ENCODE peak calls at places on chromosomes 13 and 19, in four cellular contexts. F, Y, R and Z are unnamed samples. For H3F3A, the result is how much of the 10 kb centered on the place peaks cover.

GRCh38 chr13:38641164-38641948 is 45.5 kb upstream of the FREM2 start:
- DNase-seq in F (peak), R (peak), Y (no peak), Z (no peak)

GRCh38 chr13:20782116-20782708 is 8.5 kb upstream of the EEF1AKMT1 start:
- DNase-seq in F (no peak), R (no peak), Y (no peak), Z (no peak)

GRCh38 chr19:39038098-39038497 is 5.7 kb upstream of the FBXO27 start:
- DNase-seq in R (peak), F (peak), Y (peak), Z (peak)

GRCh38 chr13:37319041-37319443 is 213.6 kb upstream of the CSNK1A1L start:
- DNase-seq in R (no peak), F (no peak), Y (no peak), Z (no peak)

GRCh38 chr19:1018393-1018792 is 2.5 kb downstream of the TMEM259 start:
- DNase-seq in R (no peak), Y (no peak), F (no peak), Z (no peak)

GRCh38 chr19:2251577-2252480 is 2.7 kb downstream of the AMH start:
- DNase-seq in F (no peak), Y (no peak), R (peak), Z (no peak)

GRCh38 chr13:31053098-31053497 is 108.6 kb downstream of the HSPH1 start:
- DNase-seq in Y (no peak), F (peak), R (peak), Z (peak)

GRCh38 chr13:27662738-27663470 is 41.2 kb downstream of the POLR1D start:
- DNase-seq in R (no peak), Y (no peak), F (no peak), Z (no peak)

GRCh38 chr19:45403781-45404556 is 900 bp downstream of the PPP1R13L start:
- DNase-seq in F (peak), R (peak), Y (peak), Z (peak)

GRCh38 chr19:52898101-52898500 is 666 bp upstream of the ZNF320 start:
- DNase-seq in R (peak), Y (peak), F (no peak), Z (no peak)

GRCh38 chr19:10719466-10719961 is 1.6 kb downstream of the DNM2 start:
- DNase-seq in R (peak), F (no peak), Y (no peak), Z (no peak)

GRCh38 chr19:15640294-15640903 is at the start of gene CYP4F3:
- DNase-seq in Y (no peak), F (peak), R (peak), Z (peak)

GRCh38 chr13:30354481-30355404 is 47.4 kb upstream of the KATNAL1 start:
- DNase-seq in Y (no peak), F (no peak), R (no peak), Z (no peak)

GRCh38 chr13:110107568-110108347 is 199.2 kb downstream of the COL4A1 start:
- DNase-seq in Y (peak), F (no peak), R (no peak), Z (no peak)

GRCh38 chr19:6423499-6424189 is 967 bp downstream of the KHSRP start:
- DNase-seq in R (peak), Y (peak), F (peak), Z (no peak)

GRCh38 chr13:95298169-95298940 is 2.9 kb downstream of the ABCC4 start:
- DNase-seq in Y (no peak), F (no peak), R (no peak), Z (no peak)

GRCh38 chr13:45333251-45333972 is 7.6 kb downstream of the TPT1 start:
- DNase-seq in R (no peak), Y (no peak), F (peak), Z (no peak)

GRCh38 chr13:45333973-45334922 is 6.7 kb downstream of the TPT1 start:
- DNase-seq in Y (no peak), R (peak), F (peak), Z (no peak)

GRCh38 chr13:45337395-45337794 is 3.6 kb downstream of the TPT1 start:
- DNase-seq in Y (no peak), F (no peak), R (no peak), Z (no peak)

GRCh38 chr13:45336025-45336800 is 4.8 kb downstream of the TPT1 start:
- DNase-seq in F (no peak), R (no peak), Y (no peak), Z (no peak)

DNA sequence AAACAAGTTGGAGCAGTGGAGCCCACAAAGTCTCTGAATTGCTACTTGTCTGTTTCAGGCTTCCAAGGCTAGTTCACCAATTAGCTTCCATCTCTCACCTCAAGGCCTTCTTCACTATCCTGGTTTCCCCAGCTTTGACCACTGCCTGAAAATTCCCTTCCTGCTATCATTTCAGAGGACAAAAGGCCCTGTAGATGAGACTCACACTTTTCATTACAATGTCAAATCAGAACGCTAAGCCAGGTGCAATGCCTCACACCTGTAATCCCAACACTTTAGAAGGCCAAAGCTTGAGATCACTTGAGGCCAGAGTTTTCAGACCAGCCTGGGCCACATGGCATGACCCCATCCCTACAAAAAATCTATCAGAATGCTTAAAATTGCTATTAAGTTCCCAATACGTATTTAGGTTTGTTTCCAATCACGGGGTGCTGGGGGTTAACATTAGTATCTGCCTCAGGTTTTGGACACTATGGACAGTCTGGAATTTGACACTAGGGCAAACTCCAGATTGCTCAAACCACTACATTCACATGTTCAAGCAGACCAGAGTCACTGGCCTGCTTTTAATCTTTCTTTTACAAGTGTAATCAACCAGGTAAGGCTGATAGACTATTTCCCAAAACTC is 5.5 kb downstream of the TPT1 start:
- DNase-seq in Y (no peak), R (no peak), F (no peak), Z (no peak)
- H3F3A ChIP-seq in Y (half or more), R (half or more), F (under half), Z (half or more)

DNA sequence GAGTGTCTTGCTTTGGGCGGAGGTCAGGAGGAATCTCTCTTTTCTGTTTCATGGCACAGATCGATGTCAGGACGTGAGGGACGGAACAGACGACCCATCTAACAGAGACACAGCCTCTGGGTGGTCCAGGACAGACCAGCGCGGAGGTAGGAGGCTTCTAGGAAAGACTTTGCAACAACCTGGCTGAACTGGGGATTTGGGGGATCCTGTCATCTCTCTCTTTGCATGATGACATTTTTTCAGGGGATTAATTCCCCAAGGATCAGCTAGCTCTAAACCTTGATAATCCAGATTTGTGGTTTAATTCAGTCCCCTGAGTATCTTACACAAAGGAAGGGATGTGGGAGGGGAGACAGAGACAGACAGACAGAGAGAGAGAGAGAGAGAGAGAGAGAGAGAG is 14.4 kb downstream of the CABP5 start:
- DNase-seq in R (no peak), F (no peak), Y (no peak), Z (no peak)
- H3F3A ChIP-seq in R (under half), F (under half), Y (under half), Z (under half)

GRCh38 chr13:97422118-97423054 is 11.6 kb upstream of the RAP2A start:
- DNase-seq in F (no peak), Y (no peak), R (no peak), Z (no peak)
- H3F3A ChIP-seq in F (under half), Y (under half), R (under half), Z (under half)

GRCh38 chr13:102974574-102975195 is 91.5 kb downstream of the SLC10A2 start:
- DNase-seq in Y (no peak), F (peak), R (no peak), Z (no peak)
- H3F3A ChIP-seq in Y (under half), F (under half), R (under half), Z (under half)

GRCh38 chr19:49327878-49328544 is 3.0 kb upstream of the SLC6A16 start:
- DNase-seq in Y (peak), R (peak), F (peak), Z (no peak)
- H3F3A ChIP-seq in Y (under half), R (under half), F (under half), Z (under half)

GRCh38 chr19:49094505-49095482 is 9.5 kb downstream of the SNRNP70 start:
- DNase-seq in F (no peak), R (peak), Y (no peak), Z (no peak)
- H3F3A ChIP-seq in F (under half), R (under half), Y (half or more), Z (half or more)

DNA sequence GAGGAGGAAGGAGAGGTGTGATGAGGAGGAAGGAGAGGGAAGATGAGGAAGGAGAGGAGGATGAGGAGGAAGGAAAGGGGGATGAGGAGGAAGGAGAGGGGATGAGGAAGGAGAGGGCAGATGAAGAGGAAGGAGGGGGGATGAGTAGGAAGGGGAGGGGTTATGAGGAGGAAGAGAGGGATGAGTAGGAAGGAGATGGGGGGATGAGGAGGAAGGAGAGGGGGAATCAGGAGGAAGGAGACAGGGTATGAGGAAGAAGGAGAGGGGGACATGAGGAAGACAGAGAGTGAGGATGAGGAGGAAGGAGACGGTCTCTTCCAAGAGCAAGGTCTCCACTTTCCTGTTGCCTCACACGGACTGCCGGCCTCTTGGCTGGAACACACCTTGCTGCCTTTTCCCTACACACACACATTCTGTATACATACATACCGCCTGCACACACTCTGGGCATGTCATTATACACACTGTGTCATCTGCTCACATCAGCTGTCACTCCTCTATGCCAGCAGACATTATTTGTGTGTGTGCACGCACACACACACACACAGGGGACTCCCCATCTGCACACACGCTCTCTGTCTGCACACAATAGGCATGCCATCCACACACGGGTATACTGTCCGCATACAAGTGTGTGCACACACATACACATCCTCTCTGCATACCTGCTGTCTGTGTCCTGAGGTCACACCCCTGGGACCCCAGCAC is 11.1 kb upstream of the VSTM2B start:
- DNase-seq in Y (no peak), R (peak), F (no peak), Z (no peak)
- H3F3A ChIP-seq in Y (under half), R (under half), F (under half), Z (under half)

DNA sequence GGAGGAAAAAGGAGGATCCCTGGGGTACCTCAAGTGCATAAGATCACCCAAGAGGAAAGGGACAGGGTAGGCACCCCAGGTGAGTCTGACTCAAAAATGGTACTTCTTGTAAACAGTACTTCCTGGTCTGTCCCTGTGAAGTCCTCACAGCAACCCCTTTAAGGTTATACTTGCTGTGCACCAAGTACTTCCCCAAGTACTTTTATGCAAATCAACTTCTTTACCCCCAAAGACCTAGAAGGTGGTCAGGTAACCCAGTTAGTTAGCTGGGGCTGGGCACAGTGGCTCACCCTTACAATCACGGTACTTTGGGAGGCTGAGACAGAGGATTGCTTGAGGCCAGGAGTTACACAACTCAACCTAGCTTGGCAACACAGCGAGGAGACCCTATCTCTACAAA is 2.5 kb downstream of the CALR start:
- DNase-seq in R (no peak), F (no peak), Y (no peak), Z (no peak)
- H3F3A ChIP-seq in R (half or more), F (under half), Y (half or more), Z (half or more)

DNA sequence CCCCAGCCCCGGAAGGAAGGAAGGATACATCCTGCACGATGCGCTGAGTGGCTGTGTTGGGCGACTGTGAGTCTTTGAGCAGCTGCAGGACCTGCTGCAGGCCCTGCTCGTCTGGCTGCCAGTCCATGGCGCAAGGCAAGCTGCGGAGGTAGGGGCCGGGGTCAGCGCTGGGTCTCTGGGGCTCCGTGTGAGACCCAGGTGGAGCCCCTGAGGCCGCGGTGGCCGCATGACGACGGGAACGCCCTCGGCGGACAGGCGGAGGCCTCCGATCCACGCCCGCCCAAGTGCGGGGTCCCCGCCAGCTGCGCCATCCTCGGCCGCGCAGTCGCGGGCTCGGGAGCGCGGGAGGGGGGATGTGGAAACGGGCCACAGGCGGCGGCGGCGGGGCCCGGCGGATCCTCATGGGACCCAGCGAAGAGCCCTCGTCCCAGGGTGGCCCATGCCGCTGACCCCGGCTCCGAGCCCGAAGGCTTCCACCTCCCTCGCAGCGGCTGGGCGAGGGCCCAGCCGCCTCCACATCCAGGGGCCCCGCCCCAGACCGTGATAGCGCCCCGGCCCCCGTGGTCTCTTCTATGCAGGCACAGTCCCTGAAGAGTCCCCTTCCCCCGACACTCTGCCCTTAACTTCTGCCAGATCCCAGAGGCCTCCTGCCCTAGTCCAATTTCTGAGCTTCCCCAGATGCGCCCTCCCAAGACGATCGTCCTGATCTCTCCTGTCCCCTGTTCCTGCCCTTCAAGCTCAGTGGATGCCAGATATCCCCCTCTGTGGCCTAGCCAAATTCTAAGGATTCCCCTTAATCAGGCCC is 2.7 kb downstream of the TNPO2 start:
- DNase-seq in F (peak), Y (peak), R (peak), Z (no peak)
- H3F3A ChIP-seq in F (under half), Y (half or more), R (under half), Z (half or more)